ENCODE peak calls at places on chromosomes 16 and 17, in ten cellular contexts. One of them, this sample, is unnamed.

GRCh38 chr16:81207076-81207475 is 31.4 kb upstream of the BCO1 start:
- DNase-seq in gastrocnemius medialis: no peak
- DNase-seq in CD4-positive, alpha-beta memory T cell: no peak
- DNase-seq in GM23248: no peak
- DNase-seq in colonic mucosa: no peak
- DNase-seq in psoas muscle: no peak
- DNase-seq in fibroblast of lung: peak
- DNase-seq in tibial nerve: no peak
- DNase-seq in aorta: no peak
- DNase-seq in CD8-positive, alpha-beta T cell: no peak
- DNase-seq in this sample: no peak

GRCh38 chr16:4049031-4049430 is 67.2 kb downstream of the ADCY9 start:
- DNase-seq in fibroblast of lung: no peak
- DNase-seq in CD8-positive, alpha-beta T cell: no peak
- DNase-seq in tibial nerve: no peak
- DNase-seq in psoas muscle: no peak
- DNase-seq in colonic mucosa: no peak
- DNase-seq in GM23248: no peak
- DNase-seq in aorta: no peak
- DNase-seq in gastrocnemius medialis: no peak
- DNase-seq in CD4-positive, alpha-beta memory T cell: no peak
- DNase-seq in this sample: no peak

GRCh38 chr16:11032922-11033291 is 88.5 kb downstream of the CLEC16A start:
- DNase-seq in colonic mucosa: no peak
- DNase-seq in psoas muscle: peak
- DNase-seq in GM23248: peak
- DNase-seq in tibial nerve: peak
- DNase-seq in aorta: no peak
- DNase-seq in fibroblast of lung: peak
- DNase-seq in CD4-positive, alpha-beta memory T cell: no peak
- DNase-seq in CD8-positive, alpha-beta T cell: no peak
- DNase-seq in gastrocnemius medialis: peak
- DNase-seq in this sample: peak

GRCh38 chr16:73319747-73320146 is 271.8 kb upstream of the ZFHX3 start:
- DNase-seq in tibial nerve: no peak
- DNase-seq in CD8-positive, alpha-beta T cell: no peak
- DNase-seq in colonic mucosa: no peak
- DNase-seq in aorta: no peak
- DNase-seq in GM23248: no peak
- DNase-seq in gastrocnemius medialis: no peak
- DNase-seq in fibroblast of lung: no peak
- DNase-seq in psoas muscle: no peak
- DNase-seq in CD4-positive, alpha-beta memory T cell: no peak
- DNase-seq in this sample: no peak

GRCh38 chr17:83203472-83204221 is 124.2 kb downstream of the METRNL start:
- DNase-seq in fibroblast of lung: no peak
- DNase-seq in gastrocnemius medialis: peak
- DNase-seq in CD4-positive, alpha-beta memory T cell: no peak
- DNase-seq in tibial nerve: peak
- DNase-seq in GM23248: peak
- DNase-seq in psoas muscle: peak
- DNase-seq in colonic mucosa: peak
- DNase-seq in aorta: peak
- DNase-seq in CD8-positive, alpha-beta T cell: no peak
- DNase-seq in this sample: no peak

GRCh38 chr17:19539841-19540311 is 6.2 kb downstream of the SLC47A1 start:
- DNase-seq in CD4-positive, alpha-beta memory T cell: no peak
- DNase-seq in GM23248: no peak
- DNase-seq in tibial nerve: no peak
- DNase-seq in gastrocnemius medialis: peak
- DNase-seq in psoas muscle: no peak
- DNase-seq in colonic mucosa: no peak
- DNase-seq in aorta: no peak
- DNase-seq in fibroblast of lung: no peak
- DNase-seq in CD8-positive, alpha-beta T cell: no peak
- DNase-seq in this sample: peak

GRCh38 chr17:48593126-48593829 is at the start of gene HOXB5:
- DNase-seq in CD8-positive, alpha-beta T cell: no peak
- DNase-seq in fibroblast of lung: no peak
- DNase-seq in colonic mucosa: no peak
- DNase-seq in GM23248: peak
- DNase-seq in gastrocnemius medialis: no peak
- DNase-seq in aorta: no peak
- DNase-seq in psoas muscle: no peak
- DNase-seq in CD4-positive, alpha-beta memory T cell: no peak
- DNase-seq in tibial nerve: no peak
- DNase-seq in this sample: peak

GRCh38 chr16:1764971-1765370 is 6.4 kb downstream of the NME3 start:
- DNase-seq in CD8-positive, alpha-beta T cell: no peak
- DNase-seq in colonic mucosa: no peak
- DNase-seq in gastrocnemius medialis: no peak
- DNase-seq in aorta: no peak
- DNase-seq in psoas muscle: no peak
- DNase-seq in fibroblast of lung: no peak
- DNase-seq in CD4-positive, alpha-beta memory T cell: no peak
- DNase-seq in GM23248: no peak
- DNase-seq in tibial nerve: no peak
- DNase-seq in this sample: no peak

GRCh38 chr17:49489348-49489747 is 5.7 kb upstream of the NGFR start:
- DNase-seq in colonic mucosa: no peak
- DNase-seq in aorta: no peak
- DNase-seq in fibroblast of lung: no peak
- DNase-seq in tibial nerve: no peak
- DNase-seq in GM23248: no peak
- DNase-seq in gastrocnemius medialis: no peak
- DNase-seq in psoas muscle: no peak
- DNase-seq in CD8-positive, alpha-beta T cell: no peak
- DNase-seq in CD4-positive, alpha-beta memory T cell: no peak
- DNase-seq in this sample: no peak

GRCh38 chr17:81432873-81433451 is 37.7 kb downstream of the BAHCC1 start:
- DNase-seq in aorta: no peak
- DNase-seq in colonic mucosa: peak
- DNase-seq in tibial nerve: no peak
- DNase-seq in gastrocnemius medialis: no peak
- DNase-seq in CD8-positive, alpha-beta T cell: no peak
- DNase-seq in GM23248: peak
- DNase-seq in psoas muscle: no peak
- DNase-seq in CD4-positive, alpha-beta memory T cell: no peak
- DNase-seq in fibroblast of lung: no peak
- DNase-seq in this sample: no peak

GRCh38 chr16:62038225-62038624 is 2.0 kb upstream of the CDH8 start:
- DNase-seq in CD4-positive, alpha-beta memory T cell: no peak
- DNase-seq in tibial nerve: no peak
- DNase-seq in GM23248: no peak
- DNase-seq in fibroblast of lung: no peak
- DNase-seq in CD8-positive, alpha-beta T cell: no peak
- DNase-seq in gastrocnemius medialis: no peak
- DNase-seq in colonic mucosa: no peak
- DNase-seq in psoas muscle: no peak
- DNase-seq in aorta: no peak
- DNase-seq in this sample: no peak

GRCh38 chr16:62036101-62036806 is at the start of gene CDH8:
- DNase-seq in fibroblast of lung: no peak
- DNase-seq in aorta: peak
- DNase-seq in CD4-positive, alpha-beta memory T cell: no peak
- DNase-seq in colonic mucosa: no peak
- DNase-seq in tibial nerve: no peak
- DNase-seq in gastrocnemius medialis: no peak
- DNase-seq in GM23248: no peak
- DNase-seq in psoas muscle: no peak
- DNase-seq in CD8-positive, alpha-beta T cell: no peak
- DNase-seq in this sample: peak

GRCh38 chr16:62036807-62037135 is 533 bp upstream of the CDH8 start:
- DNase-seq in aorta: no peak
- DNase-seq in gastrocnemius medialis: no peak
- DNase-seq in fibroblast of lung: no peak
- DNase-seq in colonic mucosa: no peak
- DNase-seq in tibial nerve: no peak
- DNase-seq in CD8-positive, alpha-beta T cell: no peak
- DNase-seq in CD4-positive, alpha-beta memory T cell: no peak
- DNase-seq in GM23248: no peak
- DNase-seq in psoas muscle: no peak
- DNase-seq in this sample: peak

GRCh38 chr16:62041401-62041800 is 5.2 kb upstream of the CDH8 start:
- DNase-seq in tibial nerve: no peak
- DNase-seq in CD4-positive, alpha-beta memory T cell: no peak
- DNase-seq in aorta: no peak
- DNase-seq in fibroblast of lung: no peak
- DNase-seq in colonic mucosa: no peak
- DNase-seq in GM23248: peak
- DNase-seq in gastrocnemius medialis: no peak
- DNase-seq in CD8-positive, alpha-beta T cell: no peak
- DNase-seq in psoas muscle: no peak
- DNase-seq in this sample: peak

DNA sequence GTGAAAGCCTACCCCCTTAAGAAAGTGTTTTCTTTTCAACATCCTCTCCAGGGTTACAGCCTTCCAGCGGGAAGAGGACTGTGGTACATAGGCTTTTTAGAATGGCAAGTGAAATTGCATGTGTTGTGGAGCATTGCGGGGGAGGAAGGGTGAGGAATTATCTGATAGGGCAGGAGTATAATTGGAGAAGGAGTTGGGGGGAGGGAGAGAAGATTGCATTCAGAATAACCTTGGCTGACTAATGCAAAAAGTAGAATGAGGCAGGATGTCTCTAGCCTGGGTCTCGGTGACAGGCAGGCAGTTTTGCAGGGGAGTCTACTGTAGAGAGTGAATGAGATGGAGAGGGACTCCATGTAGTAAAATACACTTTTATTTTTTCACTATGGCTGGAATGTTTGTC is 2.4 kb upstream of the CDH8 start:
- DNase-seq in aorta: no peak
- DNase-seq in tibial nerve: no peak
- DNase-seq in GM23248: no peak
- DNase-seq in CD8-positive, alpha-beta T cell: no peak
- DNase-seq in CD4-positive, alpha-beta memory T cell: no peak
- DNase-seq in gastrocnemius medialis: no peak
- DNase-seq in fibroblast of lung: no peak
- DNase-seq in colonic mucosa: no peak
- DNase-seq in psoas muscle: no peak
- DNase-seq in this sample: no peak
- H3K27ac ChIP-seq in aorta: no peak
- H3K27ac ChIP-seq in tibial nerve: no peak
- H3K27ac ChIP-seq in GM23248: no peak
- H3K27ac ChIP-seq in CD8-positive, alpha-beta T cell: no peak
- H3K27ac ChIP-seq in CD4-positive, alpha-beta memory T cell: no peak
- H3K27ac ChIP-seq in gastrocnemius medialis: no peak
- H3K27ac ChIP-seq in fibroblast of lung: no peak
- H3K27ac ChIP-seq in colonic mucosa: no peak
- H3K27ac ChIP-seq in psoas muscle: no peak
- H3K27ac ChIP-seq in this sample: no peak

DNA sequence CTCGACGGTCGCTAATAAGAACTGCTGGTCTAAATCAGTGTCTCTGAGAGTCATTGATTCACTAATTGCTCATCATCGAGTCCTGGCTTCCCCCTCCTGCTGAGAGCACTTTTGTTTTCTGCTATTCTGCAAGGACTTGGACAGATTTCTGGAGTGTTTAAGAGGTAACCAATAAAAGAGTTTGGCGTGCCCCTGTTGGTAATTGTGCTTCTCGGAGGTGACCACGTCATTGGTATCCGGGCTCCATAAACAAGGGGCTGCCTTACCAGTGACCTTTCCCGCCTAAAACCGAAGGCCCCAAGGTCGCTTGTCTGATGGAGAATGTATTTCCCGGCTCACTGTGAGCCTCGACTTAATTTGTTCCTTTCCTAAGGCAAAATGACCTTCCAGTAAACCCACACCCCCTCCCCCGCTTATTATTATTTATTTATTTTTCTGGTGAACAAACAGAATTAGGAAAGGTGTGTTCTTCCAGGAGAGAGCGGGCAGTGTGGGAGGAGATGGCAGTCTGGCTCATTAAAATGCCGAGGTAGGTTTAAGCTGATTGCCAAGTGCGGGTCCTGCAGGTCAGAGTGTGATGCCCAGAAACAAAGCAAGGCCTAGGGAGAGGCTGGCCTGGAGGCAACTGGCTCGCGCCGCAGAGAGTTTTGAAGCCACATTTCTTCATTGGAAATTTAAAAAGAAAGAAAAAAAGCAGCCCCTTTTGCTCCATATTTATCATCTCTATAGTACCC is 30.2 kb downstream of the MSI2 start:
- DNase-seq in gastrocnemius medialis: no peak
- DNase-seq in psoas muscle: no peak
- DNase-seq in aorta: no peak
- DNase-seq in tibial nerve: no peak
- DNase-seq in CD8-positive, alpha-beta T cell: no peak
- DNase-seq in fibroblast of lung: no peak
- DNase-seq in CD4-positive, alpha-beta memory T cell: no peak
- DNase-seq in GM23248: no peak
- DNase-seq in colonic mucosa: no peak
- DNase-seq in this sample: no peak
- H3K27ac ChIP-seq in gastrocnemius medialis: peak
- H3K27ac ChIP-seq in psoas muscle: peak
- H3K27ac ChIP-seq in aorta: no peak
- H3K27ac ChIP-seq in tibial nerve: no peak
- H3K27ac ChIP-seq in CD8-positive, alpha-beta T cell: no peak
- H3K27ac ChIP-seq in fibroblast of lung: no peak
- H3K27ac ChIP-seq in CD4-positive, alpha-beta memory T cell: no peak
- H3K27ac ChIP-seq in GM23248: no peak
- H3K27ac ChIP-seq in colonic mucosa: no peak
- H3K27ac ChIP-seq in this sample: peak

DNA sequence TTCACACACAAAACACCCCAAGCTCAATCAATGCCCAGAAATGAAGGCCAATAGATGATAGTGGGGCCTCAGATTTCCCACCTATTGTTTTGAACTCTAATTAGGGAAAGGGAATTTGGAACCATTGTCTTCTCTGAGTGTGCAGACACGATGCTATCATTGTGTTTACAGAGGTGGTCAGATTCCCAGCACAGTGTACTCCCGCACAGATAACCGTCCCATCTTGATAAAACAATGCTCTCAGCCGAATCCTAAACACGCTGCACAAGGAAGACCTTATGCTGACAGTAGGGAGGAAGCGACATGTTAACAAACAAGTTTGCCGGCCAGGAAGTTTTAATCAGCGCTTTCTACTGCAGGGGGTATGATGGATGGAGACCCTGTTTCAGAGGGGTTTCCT is 684.6 kb downstream of the MAF start:
- DNase-seq in GM23248: no peak
- DNase-seq in colonic mucosa: no peak
- DNase-seq in fibroblast of lung: no peak
- DNase-seq in CD4-positive, alpha-beta memory T cell: no peak
- DNase-seq in aorta: no peak
- DNase-seq in tibial nerve: no peak
- DNase-seq in psoas muscle: no peak
- DNase-seq in gastrocnemius medialis: no peak
- DNase-seq in CD8-positive, alpha-beta T cell: no peak
- DNase-seq in this sample: no peak
- H3K27ac ChIP-seq in GM23248: no peak
- H3K27ac ChIP-seq in colonic mucosa: no peak
- H3K27ac ChIP-seq in fibroblast of lung: no peak
- H3K27ac ChIP-seq in CD4-positive, alpha-beta memory T cell: no peak
- H3K27ac ChIP-seq in aorta: no peak
- H3K27ac ChIP-seq in tibial nerve: no peak
- H3K27ac ChIP-seq in psoas muscle: no peak
- H3K27ac ChIP-seq in gastrocnemius medialis: no peak
- H3K27ac ChIP-seq in CD8-positive, alpha-beta T cell: no peak
- H3K27ac ChIP-seq in this sample: peak

DNA sequence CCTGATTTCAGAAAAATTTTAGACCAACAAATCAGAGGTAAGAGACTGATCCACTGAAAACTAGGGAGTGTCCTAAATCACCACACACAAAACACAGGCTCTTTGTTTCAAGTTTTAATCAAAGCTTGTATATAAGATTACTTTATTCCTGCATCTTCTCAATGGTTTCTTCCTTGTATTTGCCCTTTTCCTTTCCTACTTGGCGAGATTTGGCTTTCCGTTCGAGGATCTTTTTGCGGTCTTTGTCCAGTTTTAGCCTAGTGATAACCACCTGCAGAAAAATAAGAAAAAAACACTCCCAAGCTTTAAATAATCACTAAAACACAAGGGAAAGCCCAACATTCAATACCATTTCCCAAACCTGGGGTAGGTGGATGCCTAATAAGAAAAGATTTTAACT is 918 bp upstream of the KRABD2 start:
- DNase-seq in tibial nerve: no peak
- DNase-seq in gastrocnemius medialis: no peak
- DNase-seq in aorta: no peak
- DNase-seq in CD4-positive, alpha-beta memory T cell: no peak
- DNase-seq in CD8-positive, alpha-beta T cell: no peak
- DNase-seq in fibroblast of lung: no peak
- DNase-seq in psoas muscle: no peak
- DNase-seq in GM23248: no peak
- DNase-seq in colonic mucosa: no peak
- DNase-seq in this sample: no peak
- H3K27ac ChIP-seq in tibial nerve: no peak
- H3K27ac ChIP-seq in gastrocnemius medialis: peak
- H3K27ac ChIP-seq in aorta: no peak
- H3K27ac ChIP-seq in CD4-positive, alpha-beta memory T cell: peak
- H3K27ac ChIP-seq in CD8-positive, alpha-beta T cell: no peak
- H3K27ac ChIP-seq in fibroblast of lung: no peak
- H3K27ac ChIP-seq in psoas muscle: peak
- H3K27ac ChIP-seq in GM23248: peak
- H3K27ac ChIP-seq in colonic mucosa: peak
- H3K27ac ChIP-seq in this sample: no peak